ENCODE peak calls at places on chromosomes 1 and 21, in six cellular contexts. S is Caco-2, Y is GM23338, T is fibroblast of pulmonary artery, I is IMR-90, L is lower leg skin. E is an unnamed sample.

GRCh38 chr1:236038034-236038433 is 26.9 kb downstream of the NID1 start:
- DNase-seq in S (no peak), T (no peak), I (no peak), L (no peak), Y (no peak), E (no peak)

GRCh38 chr1:116910379-116911165 is 856 bp downstream of the PTGFRN start:
- DNase-seq in T (peak; percentile 34), Y (peak; percentile 79), L (no peak), I (no peak), S (peak; percentile 38), E (no peak)

GRCh38 chr1:93839756-93840155 is 39.2 kb downstream of the DNTTIP2 start:
- DNase-seq in I (peak; percentile 15), S (no peak), L (no peak), T (no peak), Y (no peak), E (no peak)

GRCh38 chr1:53373246-53373645 is 45.4 kb upstream of the LRP8 start:
- DNase-seq in I (no peak), S (no peak), L (no peak), Y (no peak), T (no peak), E (no peak)

GRCh38 chr1:39453603-39454002 is 37.8 kb upstream of the BMP8A start:
- DNase-seq in L (no peak), T (peak; percentile 87), I (peak; percentile 80), Y (no peak), S (no peak), E (no peak)

GRCh38 chr21:39720126-39720778 is 24.7 kb upstream of the IGSF5 start:
- DNase-seq in T (no peak), S (no peak), Y (peak; percentile 6), I (no peak), L (no peak), E (no peak)

GRCh38 chr1:32702599-32703478 is at the start of gene SYNC:
- DNase-seq in S (no peak), L (peak; percentile 52), T (peak; percentile 46), Y (peak; percentile 51), I (peak; percentile 78), E (no peak)

GRCh38 chr1:54287176-54287650 is 87.2 kb downstream of the MRPL37 start:
- DNase-seq in S (no peak), L (peak; percentile 74), T (peak; percentile 74), Y (no peak), I (peak; percentile 55), E (no peak)

GRCh38 chr21:38140192-38140905 is 116.4 kb upstream of the KCNJ15 start:
- DNase-seq in S (no peak), Y (no peak), L (peak; percentile 18), T (peak; percentile 67), I (peak; percentile 25), E (peak; percentile 68)

GRCh38 chr1:42420911-42421585 is 34.8 kb downstream of the ZMYND12 start:
- DNase-seq in T (peak; percentile 82), I (peak; percentile 79), Y (no peak), L (no peak), S (no peak), E (peak; percentile 47)

GRCh38 chr1:234313171-234313570 is 60.1 kb upstream of the COA6 start:
- DNase-seq in T (no peak), I (no peak), S (no peak), Y (no peak), L (no peak), E (no peak)

GRCh38 chr1:117182271-117182670 is 28.5 kb downstream of the VTCN1 start:
- DNase-seq in S (no peak), T (no peak), I (no peak), L (no peak), Y (no peak), E (no peak)

GRCh38 chr1:92481598-92482403 is 4.9 kb downstream of the GFI1 start:
- DNase-seq in S (no peak), T (no peak), Y (peak; percentile 43), I (no peak), L (no peak), E (no peak)

GRCh38 chr1:58883037-58883887 is 99.4 kb upstream of the JUN start:
- DNase-seq in S (no peak), T (peak; percentile 100), L (peak; percentile 85), Y (peak; percentile 16), I (peak; percentile 97), E (peak; percentile 100)

DNA sequence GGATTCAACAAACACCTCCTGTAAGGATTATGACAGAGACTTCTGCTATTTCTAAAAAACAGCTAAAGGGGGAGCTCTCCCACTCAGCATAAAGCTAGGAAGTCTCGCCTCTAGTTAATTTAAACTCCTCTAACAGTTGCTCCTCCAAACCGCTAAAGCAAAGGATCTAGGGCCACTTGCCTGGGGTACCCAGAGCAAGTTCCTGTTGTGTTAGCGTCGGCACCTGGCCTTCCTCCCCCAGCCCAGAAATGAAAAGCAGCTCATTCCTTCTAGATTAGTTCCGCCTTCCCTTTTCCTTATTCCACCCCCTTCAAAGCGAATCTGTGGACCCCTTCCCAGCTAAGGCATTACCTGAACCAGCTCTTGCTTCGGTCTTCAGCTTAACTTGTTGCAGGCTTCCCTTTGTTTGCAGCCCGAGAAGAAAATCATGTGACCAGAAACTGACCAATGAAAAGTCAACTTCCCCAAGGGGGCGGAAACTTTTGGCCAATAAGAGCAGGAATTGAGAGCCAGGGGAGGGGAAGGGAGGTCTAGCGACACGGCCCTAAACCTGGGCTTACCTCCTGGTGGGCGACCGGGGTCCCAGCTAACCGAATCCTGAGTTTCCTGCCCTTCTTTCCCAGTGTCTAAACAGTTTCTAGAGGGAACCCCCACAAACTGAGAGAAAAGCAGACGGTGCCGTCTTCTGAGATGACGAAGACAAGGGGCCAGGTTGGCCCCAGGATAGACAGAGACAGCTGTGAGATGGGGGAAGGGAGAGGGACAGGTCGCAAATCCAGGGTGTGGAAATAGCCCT is at the start of gene PBXIP1:
- DNase-seq in I (peak; percentile 87), L (peak; percentile 93), T (peak; percentile 92), Y (peak; percentile 99), S (peak; percentile 87), E (peak; percentile 76)
- TF ChIP-seq CTCF in I (peak; percentile 48), L (no peak), T (peak; percentile 46), Y (peak; percentile 25), S (no peak), E (peak; percentile 52)

DNA sequence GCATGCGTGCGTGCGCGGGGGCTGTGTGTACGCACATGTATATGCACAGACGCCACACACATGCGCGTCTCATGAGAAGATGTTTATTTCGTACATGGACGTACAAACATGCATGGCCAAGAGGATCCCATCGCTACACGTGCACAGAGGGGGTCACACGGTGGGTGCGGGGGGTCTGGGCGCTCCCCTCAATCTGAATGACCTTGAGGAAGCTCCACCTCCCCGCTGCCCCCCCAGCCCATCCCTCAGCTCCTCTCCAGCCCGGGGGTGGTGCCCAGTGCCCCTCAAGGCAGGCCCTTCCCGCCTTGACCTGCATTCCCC is 1.5 kb downstream of the TMEM240 start:
- DNase-seq in I (no peak), S (no peak), T (no peak), L (no peak), Y (no peak), E (no peak)
- H3K4me3 ChIP-seq in I (peak overlapping the region; percentile 99), S (no peak overlapping the region), T (peak overlapping the region; percentile 58), L (no peak overlapping the region), Y (peak overlapping the region; percentile 86), E (no peak overlapping the region)

GRCh38 chr1:214318956-214319355 is 38.0 kb downstream of the SMYD2 start:
- DNase-seq in Y (peak; percentile 42), I (no peak), S (no peak), L (no peak), T (no peak), E (no peak)

GRCh38 chr1:214321686-214322453 is 40.9 kb downstream of the SMYD2 start:
- DNase-seq in T (no peak), L (no peak), S (no peak), I (no peak), Y (no peak), E (peak; percentile 81)

GRCh38 chr1:214318356-214318755 is 37.4 kb downstream of the SMYD2 start:
- DNase-seq in L (no peak), T (peak; percentile 24), Y (no peak), I (no peak), S (no peak), E (no peak)

GRCh38 chr1:214317734-214318133 is 36.8 kb downstream of the SMYD2 start:
- DNase-seq in S (no peak), T (no peak), L (no peak), I (no peak), Y (peak; percentile 53), E (no peak)

DNA sequence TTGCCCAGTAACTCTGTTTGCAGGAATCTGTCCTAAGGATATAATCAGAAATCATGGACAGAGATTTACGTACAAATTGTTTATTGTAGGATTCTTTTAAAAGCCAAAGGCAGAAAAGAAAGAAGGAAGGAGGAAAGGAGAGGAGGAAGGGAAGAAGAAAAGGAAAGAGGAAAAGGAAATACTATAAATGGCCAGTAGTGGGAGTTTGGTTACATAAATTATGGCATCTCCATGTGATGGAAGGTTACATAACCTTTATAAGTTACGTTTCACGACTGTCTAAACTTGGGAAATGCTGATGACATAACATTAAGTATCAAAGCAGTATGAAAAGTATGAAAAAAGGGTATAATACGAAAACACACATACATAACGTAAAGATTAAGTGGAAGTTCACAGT is 39.0 kb downstream of the SMYD2 start:
- DNase-seq in Y (no peak), L (no peak), T (no peak), I (no peak), S (no peak), E (no peak)
- TF ChIP-seq CTCF in Y (no peak), L (no peak), T (peak; percentile 23), I (peak; percentile 18), S (peak; percentile 48), E (no peak)

GRCh38 chr1:47443530-47444316 is 5.9 kb downstream of the FOXD2 start:
- DNase-seq in L (no peak), I (no peak), S (no peak), T (no peak), Y (peak; percentile 73), E (no peak)

GRCh38 chr1:47444578-47445465 is 7.0 kb downstream of the FOXD2 start:
- DNase-seq in L (no peak), Y (peak; percentile 60), T (peak; percentile 29), I (peak; percentile 10), S (no peak), E (no peak)

GRCh38 chr1:47445823-47446567 is 8.2 kb downstream of the FOXD2 start:
- DNase-seq in T (no peak), I (no peak), L (no peak), Y (no peak), S (no peak), E (no peak)

GRCh38 chr1:47442844-47443529 is 5.1 kb downstream of the FOXD2 start:
- DNase-seq in Y (no peak), L (no peak), S (no peak), I (no peak), T (no peak), E (no peak)

GRCh38 chr1:47444317-47444577 is 6.4 kb downstream of the FOXD2 start:
- DNase-seq in T (no peak), I (no peak), L (no peak), Y (no peak), S (no peak), E (no peak)
- H3K4me3 ChIP-seq in T (no peak overlapping the region), I (no peak overlapping the region), L (no peak overlapping the region), Y (peak overlapping the region; percentile 53), S (no peak overlapping the region), E (no peak overlapping the region)

DNA sequence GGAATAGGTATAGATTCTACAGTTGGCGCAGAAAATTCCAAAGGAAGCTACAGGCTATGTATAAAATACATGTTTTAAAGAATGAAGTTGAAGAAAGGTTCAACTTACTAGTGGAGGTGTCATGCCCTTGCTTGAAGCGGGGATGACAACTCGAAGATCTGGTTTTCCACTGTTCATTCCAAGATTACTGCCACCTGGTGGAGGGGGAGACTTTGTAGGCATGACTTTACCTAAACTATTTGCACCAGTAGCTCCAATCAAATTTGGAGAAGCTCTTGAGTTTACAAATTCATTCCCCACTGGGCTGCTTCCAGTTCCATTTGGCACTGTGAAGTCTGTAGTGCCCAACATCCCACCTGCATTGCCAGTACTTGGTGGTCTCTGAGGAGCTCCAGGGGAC is 81.7 kb downstream of the AXDND1 start:
- DNase-seq in Y (peak; percentile 78), L (no peak), T (peak; percentile 8), S (peak; percentile 44), I (peak; percentile 2), E (no peak)
- TF ChIP-seq CTCF in Y (peak; percentile 73), L (no peak), T (peak; percentile 29), S (peak; percentile 58), I (peak; percentile 5), E (peak; percentile 51)

E was measured in epithelial cell of proximal tubule.